ENCODE peak calls at places on chromosomes 2 and 18, in six cellular contexts. One of them, this sample, is unnamed.

GRCh38 chr2:23385748-23386421 is 906 bp downstream of the KLHL29 start:
- DNase-seq in epithelial cell of esophagus: no peak
- DNase-seq in CD8-positive, alpha-beta T cell: no peak
- DNase-seq in adrenal gland: peak; percentile 37
- DNase-seq in fibroblast of pulmonary artery: peak; percentile 18
- DNase-seq in GM12865: peak; percentile 45
- DNase-seq in this sample: no peak

GRCh38 chr18:61551586-61551985 is 218.4 kb downstream of the CDH20 start:
- DNase-seq in adrenal gland: peak; percentile 69
- DNase-seq in CD8-positive, alpha-beta T cell: no peak
- DNase-seq in GM12865: peak; percentile 72
- DNase-seq in fibroblast of pulmonary artery: peak; percentile 91
- DNase-seq in epithelial cell of esophagus: peak; percentile 87
- DNase-seq in this sample: peak; percentile 55

GRCh38 chr18:28176674-28176932 is 327 bp downstream of the CDH2 start:
- DNase-seq in GM12865: no peak
- DNase-seq in adrenal gland: no peak
- DNase-seq in CD8-positive, alpha-beta T cell: no peak
- DNase-seq in epithelial cell of esophagus: peak; percentile 4
- DNase-seq in fibroblast of pulmonary artery: no peak
- DNase-seq in this sample: no peak

GRCh38 chr2:198102841-198103240 is 298.4 kb downstream of the PLCL1 start:
- DNase-seq in CD8-positive, alpha-beta T cell: no peak
- DNase-seq in adrenal gland: no peak
- DNase-seq in epithelial cell of esophagus: no peak
- DNase-seq in fibroblast of pulmonary artery: no peak
- DNase-seq in GM12865: no peak
- DNase-seq in this sample: no peak

GRCh38 chr2:80153151-80153550 is 151.4 kb downstream of the LRRTM1 start:
- DNase-seq in adrenal gland: no peak
- DNase-seq in fibroblast of pulmonary artery: no peak
- DNase-seq in GM12865: no peak
- DNase-seq in CD8-positive, alpha-beta T cell: no peak
- DNase-seq in epithelial cell of esophagus: no peak
- DNase-seq in this sample: no peak

GRCh38 chr2:15645720-15646385 is 54.2 kb downstream of the DDX1 start:
- DNase-seq in epithelial cell of esophagus: no peak
- DNase-seq in fibroblast of pulmonary artery: no peak
- DNase-seq in GM12865: no peak
- DNase-seq in CD8-positive, alpha-beta T cell: no peak
- DNase-seq in adrenal gland: no peak
- DNase-seq in this sample: no peak

GRCh38 chr2:64625352-64626145 is 28.2 kb downstream of the SERTAD2 start:
- DNase-seq in adrenal gland: no peak
- DNase-seq in CD8-positive, alpha-beta T cell: no peak
- DNase-seq in epithelial cell of esophagus: no peak
- DNase-seq in fibroblast of pulmonary artery: no peak
- DNase-seq in GM12865: peak; percentile 38
- DNase-seq in this sample: no peak

GRCh38 chr2:50181212-50181611 is 850.7 kb downstream of the NRXN1 start:
- DNase-seq in adrenal gland: no peak
- DNase-seq in GM12865: no peak
- DNase-seq in epithelial cell of esophagus: peak; percentile 3
- DNase-seq in CD8-positive, alpha-beta T cell: no peak
- DNase-seq in fibroblast of pulmonary artery: no peak
- DNase-seq in this sample: no peak

GRCh38 chr2:120937736-120938131 is 202.1 kb downstream of the GLI2 start:
- DNase-seq in adrenal gland: no peak
- DNase-seq in CD8-positive, alpha-beta T cell: no peak
- DNase-seq in fibroblast of pulmonary artery: peak; percentile 86
- DNase-seq in epithelial cell of esophagus: no peak
- DNase-seq in GM12865: no peak
- DNase-seq in this sample: no peak

GRCh38 chr2:96427917-96428316 is 77.2 kb downstream of the NEURL3 start:
- DNase-seq in CD8-positive, alpha-beta T cell: no peak
- DNase-seq in GM12865: no peak
- DNase-seq in adrenal gland: no peak
- DNase-seq in fibroblast of pulmonary artery: peak; percentile 49
- DNase-seq in epithelial cell of esophagus: peak; percentile 99
- DNase-seq in this sample: peak; percentile 94

GRCh38 chr2:226977775-226978190 is 141.9 kb downstream of the RHBDD1 start:
- DNase-seq in GM12865: no peak
- DNase-seq in fibroblast of pulmonary artery: peak; percentile 44
- DNase-seq in CD8-positive, alpha-beta T cell: no peak
- DNase-seq in epithelial cell of esophagus: peak; percentile 75
- DNase-seq in adrenal gland: no peak
- DNase-seq in this sample: no peak

GRCh38 chr18:36256094-36256493 is 41.4 kb upstream of the FHOD3 start:
- DNase-seq in adrenal gland: no peak
- DNase-seq in epithelial cell of esophagus: no peak
- DNase-seq in fibroblast of pulmonary artery: no peak
- DNase-seq in CD8-positive, alpha-beta T cell: no peak
- DNase-seq in GM12865: no peak
- DNase-seq in this sample: no peak

GRCh38 chr18:9708057-9708881 is at the start of gene RAB31:
- DNase-seq in epithelial cell of esophagus: peak; percentile 67
- DNase-seq in CD8-positive, alpha-beta T cell: no peak
- DNase-seq in adrenal gland: peak; percentile 82
- DNase-seq in fibroblast of pulmonary artery: peak; percentile 84
- DNase-seq in GM12865: peak; percentile 80
- DNase-seq in this sample: no peak

GRCh38 chr18:67608909-67609308 is 92.4 kb upstream of the DSEL start:
- DNase-seq in CD8-positive, alpha-beta T cell: no peak
- DNase-seq in fibroblast of pulmonary artery: peak; percentile 69
- DNase-seq in adrenal gland: no peak
- DNase-seq in GM12865: no peak
- DNase-seq in epithelial cell of esophagus: no peak
- DNase-seq in this sample: no peak

GRCh38 chr2:177547122-177547521 is 154.5 kb downstream of the AGPS start:
- DNase-seq in adrenal gland: no peak
- DNase-seq in fibroblast of pulmonary artery: no peak
- DNase-seq in CD8-positive, alpha-beta T cell: no peak
- DNase-seq in epithelial cell of esophagus: no peak
- DNase-seq in GM12865: peak; percentile 92
- DNase-seq in this sample: no peak

GRCh38 chr2:23460228-23460627 is 75.2 kb downstream of the KLHL29 start:
- DNase-seq in adrenal gland: peak; percentile 27
- DNase-seq in GM12865: peak; percentile 44
- DNase-seq in CD8-positive, alpha-beta T cell: no peak
- DNase-seq in epithelial cell of esophagus: peak; percentile 51
- DNase-seq in fibroblast of pulmonary artery: peak; percentile 33
- DNase-seq in this sample: peak; percentile 6

GRCh38 chr2:39942970-39943369 is 163.9 kb upstream of the THUMPD2 start:
- DNase-seq in fibroblast of pulmonary artery: peak; percentile 39
- DNase-seq in GM12865: no peak
- DNase-seq in CD8-positive, alpha-beta T cell: no peak
- DNase-seq in epithelial cell of esophagus: peak; percentile 9
- DNase-seq in adrenal gland: no peak
- DNase-seq in this sample: no peak

GRCh38 chr2:96977631-96978195 is 8.7 kb downstream of the FAM178B start:
- DNase-seq in GM12865: no peak
- DNase-seq in adrenal gland: no peak
- DNase-seq in epithelial cell of esophagus: peak; percentile 75
- DNase-seq in CD8-positive, alpha-beta T cell: no peak
- DNase-seq in fibroblast of pulmonary artery: peak; percentile 45
- DNase-seq in this sample: peak; percentile 46

GRCh38 chr18:421236-422155 is 79.0 kb downstream of the COLEC12 start:
- DNase-seq in epithelial cell of esophagus: no peak
- DNase-seq in fibroblast of pulmonary artery: no peak
- DNase-seq in CD8-positive, alpha-beta T cell: no peak
- DNase-seq in GM12865: no peak
- DNase-seq in adrenal gland: no peak
- DNase-seq in this sample: no peak

GRCh38 chr18:59272971-59273935 is at the start of gene RAX:
- DNase-seq in GM12865: no peak
- DNase-seq in epithelial cell of esophagus: no peak
- DNase-seq in fibroblast of pulmonary artery: peak; percentile 14
- DNase-seq in CD8-positive, alpha-beta T cell: no peak
- DNase-seq in adrenal gland: no peak
- DNase-seq in this sample: no peak

GRCh38 chr2:233817995-233818638 is 36.2 kb downstream of the HJURP start:
- DNase-seq in fibroblast of pulmonary artery: no peak
- DNase-seq in epithelial cell of esophagus: no peak
- DNase-seq in adrenal gland: no peak
- DNase-seq in GM12865: no peak
- DNase-seq in CD8-positive, alpha-beta T cell: no peak
- DNase-seq in this sample: no peak

GRCh38 chr2:152406836-152407161 is 71.8 kb downstream of the FMNL2 start:
- DNase-seq in GM12865: no peak
- DNase-seq in fibroblast of pulmonary artery: no peak
- DNase-seq in adrenal gland: no peak
- DNase-seq in epithelial cell of esophagus: no peak
- DNase-seq in CD8-positive, alpha-beta T cell: no peak
- DNase-seq in this sample: no peak

GRCh38 chr2:104240984-104241383 is 612.9 kb upstream of the POU3F3 start:
- DNase-seq in epithelial cell of esophagus: no peak
- DNase-seq in CD8-positive, alpha-beta T cell: no peak
- DNase-seq in GM12865: no peak
- DNase-seq in fibroblast of pulmonary artery: no peak
- DNase-seq in adrenal gland: no peak
- DNase-seq in this sample: no peak

GRCh38 chr2:160940699-160941098 is 219.5 kb upstream of the TANK start:
- DNase-seq in epithelial cell of esophagus: peak; percentile 82
- DNase-seq in CD8-positive, alpha-beta T cell: no peak
- DNase-seq in fibroblast of pulmonary artery: peak; percentile 60
- DNase-seq in GM12865: peak; percentile 63
- DNase-seq in adrenal gland: no peak
- DNase-seq in this sample: peak; percentile 23

GRCh38 chr2:234305846-234306245 is 191.0 kb downstream of the ARL4C start:
- DNase-seq in epithelial cell of esophagus: peak; percentile 59
- DNase-seq in GM12865: no peak
- DNase-seq in fibroblast of pulmonary artery: no peak
- DNase-seq in CD8-positive, alpha-beta T cell: no peak
- DNase-seq in adrenal gland: no peak
- DNase-seq in this sample: no peak

GRCh38 chr2:47070920-47071824 is 83.9 kb downstream of the STPG4 start:
- DNase-seq in epithelial cell of esophagus: peak; percentile 38
- DNase-seq in GM12865: peak; percentile 94
- DNase-seq in CD8-positive, alpha-beta T cell: no peak
- DNase-seq in fibroblast of pulmonary artery: peak; percentile 95
- DNase-seq in adrenal gland: peak; percentile 86
- DNase-seq in this sample: peak; percentile 33

GRCh38 chr2:24920813-24921441 is 890 bp upstream of the ADCY3 start:
- DNase-seq in CD8-positive, alpha-beta T cell: no peak
- DNase-seq in GM12865: peak; percentile 41
- DNase-seq in fibroblast of pulmonary artery: no peak
- DNase-seq in epithelial cell of esophagus: peak; percentile 17
- DNase-seq in adrenal gland: no peak
- DNase-seq in this sample: no peak
- TF ChIP-seq CTCF in CD8-positive, alpha-beta T cell: no peak
- TF ChIP-seq CTCF in GM12865: peak; percentile 34
- TF ChIP-seq CTCF in fibroblast of pulmonary artery: peak; percentile 25
- TF ChIP-seq CTCF in epithelial cell of esophagus: peak; percentile 27
- TF ChIP-seq CTCF in adrenal gland: no peak
- TF ChIP-seq CTCF in this sample: peak; percentile 49

GRCh38 chr2:174866421-174866820 is 102.1 kb upstream of the CHRNA1 start:
- DNase-seq in GM12865: no peak
- DNase-seq in epithelial cell of esophagus: no peak
- DNase-seq in fibroblast of pulmonary artery: no peak
- DNase-seq in CD8-positive, alpha-beta T cell: no peak
- DNase-seq in adrenal gland: no peak
- DNase-seq in this sample: no peak
- H3K4me3 ChIP-seq in GM12865: no peak overlapping the region
- H3K4me3 ChIP-seq in epithelial cell of esophagus: no peak overlapping the region
- H3K4me3 ChIP-seq in fibroblast of pulmonary artery: no peak overlapping the region
- H3K4me3 ChIP-seq in CD8-positive, alpha-beta T cell: no peak overlapping the region
- H3K4me3 ChIP-seq in adrenal gland: no peak overlapping the region
- H3K4me3 ChIP-seq in this sample: no peak overlapping the region

GRCh38 chr18:34028341-34028740 is 196.4 kb downstream of the NOL4 start:
- DNase-seq in epithelial cell of esophagus: no peak
- DNase-seq in adrenal gland: no peak
- DNase-seq in fibroblast of pulmonary artery: no peak
- DNase-seq in CD8-positive, alpha-beta T cell: no peak
- DNase-seq in GM12865: no peak
- DNase-seq in this sample: peak; percentile 30

GRCh38 chr18:34033968-34034367 is 190.7 kb downstream of the NOL4 start:
- DNase-seq in adrenal gland: no peak
- DNase-seq in CD8-positive, alpha-beta T cell: no peak
- DNase-seq in epithelial cell of esophagus: no peak
- DNase-seq in GM12865: peak; percentile 8
- DNase-seq in fibroblast of pulmonary artery: no peak
- DNase-seq in this sample: no peak

DNA sequence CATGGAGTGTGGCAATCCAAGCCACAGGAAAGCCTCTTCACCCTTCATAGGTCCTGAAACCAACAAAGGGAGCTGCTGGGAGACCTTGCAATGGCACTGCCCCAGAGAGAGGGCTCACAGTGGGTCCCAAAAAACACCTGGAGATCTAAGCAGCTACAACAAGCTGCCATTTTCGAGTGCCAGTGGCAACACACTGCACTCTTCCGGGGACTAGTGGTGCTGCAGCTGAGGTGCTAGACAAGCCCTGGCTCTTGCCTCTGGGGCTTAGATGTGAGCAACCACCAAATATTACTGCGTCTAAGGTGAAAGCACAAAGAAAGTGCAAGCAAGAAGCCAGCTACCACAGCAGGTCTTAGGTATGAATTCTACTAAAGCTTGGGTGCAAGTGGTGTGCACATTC is 192.9 kb downstream of the NOL4 start:
- DNase-seq in adrenal gland: no peak
- DNase-seq in fibroblast of pulmonary artery: peak; percentile 3
- DNase-seq in GM12865: peak; percentile 63
- DNase-seq in CD8-positive, alpha-beta T cell: no peak
- DNase-seq in epithelial cell of esophagus: peak; percentile 2
- DNase-seq in this sample: no peak
- TF ChIP-seq CTCF in adrenal gland: no peak
- TF ChIP-seq CTCF in fibroblast of pulmonary artery: no peak
- TF ChIP-seq CTCF in GM12865: peak; percentile 36
- TF ChIP-seq CTCF in CD8-positive, alpha-beta T cell: no peak
- TF ChIP-seq CTCF in epithelial cell of esophagus: peak; percentile 10
- TF ChIP-seq CTCF in this sample: no peak

GRCh38 chr18:63313409-63313917 is 6.1 kb downstream of the BCL2 start:
- DNase-seq in GM12865: peak; percentile 27
- DNase-seq in adrenal gland: no peak
- DNase-seq in fibroblast of pulmonary artery: no peak
- DNase-seq in epithelial cell of esophagus: no peak
- DNase-seq in CD8-positive, alpha-beta T cell: no peak
- DNase-seq in this sample: no peak
- H3K4me3 ChIP-seq in GM12865: peak overlapping the region; percentile 91
- H3K4me3 ChIP-seq in adrenal gland: no peak overlapping the region
- H3K4me3 ChIP-seq in fibroblast of pulmonary artery: no peak overlapping the region
- H3K4me3 ChIP-seq in epithelial cell of esophagus: no peak overlapping the region
- H3K4me3 ChIP-seq in CD8-positive, alpha-beta T cell: peak overlapping the region; percentile 21
- H3K4me3 ChIP-seq in this sample: no peak overlapping the region

GRCh38 chr18:48540329-48541025 is 1.6 kb downstream of the CTIF start:
- DNase-seq in GM12865: peak; percentile 57
- DNase-seq in epithelial cell of esophagus: peak; percentile 79
- DNase-seq in adrenal gland: peak; percentile 65
- DNase-seq in CD8-positive, alpha-beta T cell: no peak
- DNase-seq in fibroblast of pulmonary artery: peak; percentile 60
- DNase-seq in this sample: no peak
- TF ChIP-seq CTCF in GM12865: no peak
- TF ChIP-seq CTCF in epithelial cell of esophagus: no peak
- TF ChIP-seq CTCF in adrenal gland: no peak
- TF ChIP-seq CTCF in CD8-positive, alpha-beta T cell: no peak
- TF ChIP-seq CTCF in fibroblast of pulmonary artery: peak; percentile 15
- TF ChIP-seq CTCF in this sample: no peak

GRCh38 chr2:170715932-170716777 is 1.0 kb downstream of the SP5 start:
- DNase-seq in GM12865: no peak
- DNase-seq in adrenal gland: no peak
- DNase-seq in fibroblast of pulmonary artery: no peak
- DNase-seq in epithelial cell of esophagus: no peak
- DNase-seq in CD8-positive, alpha-beta T cell: no peak
- DNase-seq in this sample: no peak
- H3K4me3 ChIP-seq in GM12865: no peak overlapping the region
- H3K4me3 ChIP-seq in adrenal gland: peak overlapping the region; percentile 29
- H3K4me3 ChIP-seq in fibroblast of pulmonary artery: no peak overlapping the region
- H3K4me3 ChIP-seq in epithelial cell of esophagus: no peak overlapping the region
- H3K4me3 ChIP-seq in CD8-positive, alpha-beta T cell: peak overlapping the region; percentile 44
- H3K4me3 ChIP-seq in this sample: peak overlapping the region; percentile 46